ENCODE peak calls at places on chromosomes 3 and 15, in four cellular contexts. Y, A, C and Q are unnamed samples.

GRCh38 chr15:79769081-79769481 is 127.7 kb downstream of the MTHFS start:
- DNase-seq in Y (no peak), A (no peak), C (no peak), Q (no peak)

GRCh38 chr3:117752984-117753717 is 1043.6 kb downstream of the TUSC7 start:
- DNase-seq in Y (no peak), A (no peak), C (no peak), Q (no peak)

GRCh38 chr3:142886938-142887337 is 1.9 kb downstream of the PCOLCE2 start:
- DNase-seq in C (no peak), A (no peak), Y (no peak), Q (no peak)

GRCh38 chr15:53978248-53978906 is at the start of gene UNC13C:
- DNase-seq in C (peak), Y (peak), A (peak), Q (no peak)

GRCh38 chr3:7518471-7518870 is 657.6 kb downstream of the GRM7 start:
- DNase-seq in A (no peak), C (no peak), Y (peak), Q (no peak)

GRCh38 chr3:160130950-160131349 is 94.3 kb upstream of the C3orf80 start:
- DNase-seq in Y (no peak), C (no peak), A (peak), Q (no peak)

GRCh38 chr3:96814581-96815567 is at the start of gene EPHA6:
- DNase-seq in A (no peak), Y (no peak), C (peak), Q (no peak)

GRCh38 chr3:30760737-30761136 is 133.7 kb downstream of the GADL1 start:
- DNase-seq in A (no peak), C (no peak), Y (no peak), Q (no peak)

GRCh38 chr15:94234300-94234699 is 2.9 kb downstream of the MCTP2 start:
- DNase-seq in Y (no peak), A (peak), C (no peak), Q (no peak)

GRCh38 chr3:183697610-183698317 is at the start of gene YEATS2:
- DNase-seq in A (peak), C (peak), Y (peak), Q (peak)

GRCh38 chr3:47410417-47410720 is 29.5 kb downstream of the PTPN23 start:
- DNase-seq in A (no peak), C (no peak), Y (no peak), Q (no peak)

GRCh38 chr3:52195823-52196331 is 2.1 kb upstream of the ALAS1 start:
- DNase-seq in C (no peak), A (peak), Y (no peak), Q (no peak)

GRCh38 chr3:52196977-52197376 is 983 bp upstream of the ALAS1 start:
- DNase-seq in Y (no peak), C (no peak), A (peak), Q (no peak)

GRCh38 chr3:52198643-52199608 is 966 bp downstream of the ALAS1 start:
- DNase-seq in C (no peak), Y (no peak), A (no peak), Q (no peak)

GRCh38 chr3:52197499-52197841 is 490 bp upstream of the ALAS1 start:
- DNase-seq in Y (no peak), C (no peak), A (no peak), Q (no peak)

GRCh38 chr3:52197842-52198625 is at the start of gene ALAS1:
- DNase-seq in C (peak), A (peak), Y (peak), Q (peak)
- TF ChIP-seq CTCF in C (peak), A (peak), Y (peak), Q (no peak)

DNA sequence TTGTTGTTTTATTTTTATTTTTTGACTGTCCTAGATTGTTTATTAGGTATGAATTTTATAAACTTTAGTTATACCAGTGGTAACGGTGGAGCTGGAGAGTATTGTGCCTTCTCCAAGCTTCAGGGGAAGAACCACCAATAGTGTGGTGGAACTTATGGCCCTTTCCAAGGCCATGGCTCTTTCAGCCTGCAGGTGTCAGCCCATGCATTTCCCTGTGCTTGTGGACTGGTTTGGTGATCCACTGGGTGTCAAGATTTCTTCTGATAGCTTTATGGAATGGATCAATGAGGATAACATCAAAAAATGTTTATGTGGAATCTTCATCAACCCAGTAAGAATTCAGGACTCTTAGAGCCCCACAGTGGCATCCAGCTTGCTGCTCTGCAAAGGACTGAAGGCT is 19.2 kb upstream of the SCAMP5 start:
- DNase-seq in A (no peak), Y (no peak), C (no peak), Q (no peak)
- TF ChIP-seq CTCF in A (no peak), Y (no peak), C (no peak), Q (no peak)

GRCh38 chr3:138872632-138873031 is 37.9 kb upstream of the PIK3CB start:
- DNase-seq in C (no peak), A (no peak), Y (no peak), Q (no peak)
- TF ChIP-seq CTCF in C (no peak), A (no peak), Y (no peak), Q (no peak)

DNA sequence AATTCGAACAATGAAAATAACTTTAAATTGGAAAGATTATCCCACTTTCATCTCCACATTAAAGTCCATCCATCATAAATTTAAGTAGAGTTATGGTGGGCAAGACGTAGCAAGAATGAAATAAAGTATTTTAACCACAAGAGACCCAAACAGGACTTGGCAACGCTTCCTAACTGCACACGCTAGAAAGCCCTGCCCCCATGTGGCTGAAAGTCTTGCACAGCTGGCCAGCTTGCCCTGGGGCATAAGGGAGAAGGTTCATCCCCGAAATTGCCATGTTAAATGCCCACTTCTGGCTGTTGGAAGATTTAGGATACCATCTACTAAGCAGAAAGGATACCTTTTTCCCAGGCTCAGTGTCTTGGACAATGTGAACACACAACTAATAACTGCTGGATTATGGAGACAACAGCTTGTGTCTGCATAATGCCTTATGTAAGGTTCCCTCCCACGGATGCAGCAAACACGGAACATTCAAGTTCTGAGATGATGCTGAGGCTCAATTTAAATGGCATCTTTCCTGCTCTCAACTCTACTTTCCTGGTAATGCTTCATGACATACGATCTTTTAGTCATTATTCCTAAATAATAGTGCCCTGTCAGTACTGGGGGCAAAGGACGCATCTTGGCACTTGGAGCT is 116.6 kb upstream of the TJP1 start:
- DNase-seq in A (no peak), C (no peak), Y (no peak), Q (no peak)
- TF ChIP-seq CTCF in A (no peak), C (no peak), Y (no peak), Q (no peak)

GRCh38 chr3:10169000-10169496 is 4.3 kb downstream of the IRAK2 start:
- DNase-seq in C (no peak), A (no peak), Y (no peak), Q (no peak)

GRCh38 chr3:10160925-10161324 is 3.8 kb upstream of the IRAK2 start:
- DNase-seq in A (no peak), C (no peak), Y (no peak), Q (no peak)

GRCh38 chr3:10166213-10166604 is 1.5 kb downstream of the IRAK2 start:
- DNase-seq in Y (no peak), A (no peak), C (no peak), Q (no peak)

GRCh38 chr3:10162147-10162546 is 2.6 kb upstream of the IRAK2 start:
- DNase-seq in C (no peak), A (no peak), Y (no peak), Q (no peak)

DNA sequence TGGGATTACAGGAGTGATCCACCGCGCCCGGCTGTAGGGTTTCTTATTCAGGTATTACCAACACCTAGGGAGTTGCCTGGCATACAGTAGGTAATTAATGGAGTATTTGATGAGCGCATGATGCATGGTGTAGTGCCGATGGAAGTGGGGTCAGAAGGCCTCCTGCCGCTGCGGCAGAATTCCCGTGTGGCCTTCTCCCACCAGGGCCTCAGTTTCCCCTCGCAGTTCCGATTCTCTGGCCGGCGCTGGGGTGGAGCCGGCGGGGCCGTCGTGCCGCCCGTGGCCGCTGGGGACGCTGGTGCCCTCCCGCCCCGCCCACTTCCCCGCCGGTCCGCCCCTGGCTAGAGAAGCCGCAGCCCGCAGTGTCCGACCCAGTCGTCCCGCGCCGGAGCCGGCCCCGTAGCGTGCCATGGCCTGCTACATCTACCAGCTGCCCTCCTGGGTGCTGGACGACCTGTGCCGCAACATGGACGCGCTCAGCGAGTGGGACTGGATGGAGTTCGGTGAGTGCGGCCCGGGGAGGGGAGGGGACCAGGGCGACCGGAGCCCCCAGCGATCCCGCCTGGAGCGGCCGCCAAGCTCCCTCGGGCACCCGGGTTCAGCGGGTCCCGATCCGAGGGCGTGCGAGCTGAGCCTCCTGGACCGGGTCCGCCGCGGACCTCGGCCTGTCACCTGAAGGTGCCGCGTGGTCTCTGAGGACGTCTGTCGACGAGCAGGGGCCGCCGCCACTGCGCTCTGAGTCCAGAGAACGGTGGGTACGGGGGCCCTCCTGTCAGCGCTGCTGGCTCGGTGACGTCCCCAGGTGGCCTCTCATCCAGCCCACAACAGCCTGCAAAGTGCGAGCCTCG is at the start of gene IRAK2:
- DNase-seq in A (peak), C (peak), Y (peak), Q (peak)
- TF ChIP-seq CTCF in A (peak), C (peak), Y (peak), Q (peak)

GRCh38 chr15:85005319-85005718 is 23.7 kb downstream of the PDE8A start:
- DNase-seq in Y (no peak), C (no peak), A (no peak), Q (no peak)
- TF ChIP-seq CTCF in Y (no peak), C (peak), A (no peak), Q (no peak)

GRCh38 chr3:151067158-151067557 is 18.3 kb upstream of the MED12L start:
- DNase-seq in Y (no peak), A (no peak), C (no peak), Q (no peak)
- TF ChIP-seq CTCF in Y (no peak), A (no peak), C (no peak), Q (no peak)

GRCh38 chr3:44914936-44915335 is 40.5 kb downstream of the TGM4 start:
- DNase-seq in A (peak), C (no peak), Y (no peak), Q (no peak)

GRCh38 chr3:44918087-44918486 is 43.7 kb downstream of the TGM4 start:
- DNase-seq in C (no peak), Y (no peak), A (no peak), Q (no peak)

GRCh38 chr3:44918581-44918980 is 44.2 kb downstream of the TGM4 start:
- DNase-seq in Y (no peak), A (no peak), C (no peak), Q (no peak)

GRCh38 chr3:44913868-44914468 is 39.6 kb downstream of the TGM4 start:
- DNase-seq in C (peak), Y (peak), A (peak), Q (peak)

DNA sequence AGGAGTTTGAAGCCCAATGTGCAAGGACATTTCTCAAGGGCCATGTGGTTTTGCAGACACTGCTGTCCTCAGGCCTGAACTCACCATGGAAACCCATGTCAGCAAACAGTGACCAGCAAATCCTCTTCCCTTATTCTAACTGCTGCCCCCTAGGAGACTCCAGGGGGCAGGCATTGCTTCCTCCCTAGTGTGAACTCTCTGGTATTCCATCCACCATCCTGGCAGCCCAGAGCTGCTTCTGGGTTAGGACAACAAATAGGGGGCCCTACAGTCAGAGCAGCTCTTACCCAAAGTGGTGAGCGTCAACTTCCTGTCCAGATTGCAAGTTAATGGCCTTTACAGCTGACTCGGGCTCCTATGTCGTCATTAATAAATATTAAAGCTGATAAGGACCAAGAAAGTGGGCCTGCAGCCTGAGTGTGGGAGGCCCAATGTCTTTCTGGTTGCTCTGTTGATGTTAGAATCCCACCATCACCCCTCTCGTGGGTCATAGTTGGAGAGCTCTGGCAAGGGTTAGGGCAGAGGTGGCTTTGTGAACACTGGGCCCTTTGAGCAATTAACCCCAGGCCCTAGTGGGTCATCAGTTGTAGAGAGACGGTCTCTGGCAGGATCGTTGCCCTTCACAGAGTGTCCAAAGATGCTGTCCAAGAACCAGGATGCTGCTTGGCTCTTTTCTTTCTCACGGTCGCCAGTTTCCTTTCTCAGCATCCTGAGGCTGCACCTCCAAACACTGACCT is 41.5 kb downstream of the TGM4 start:
- DNase-seq in Y (no peak), C (no peak), A (no peak), Q (no peak)
- TF ChIP-seq CTCF in Y (no peak), C (no peak), A (no peak), Q (no peak)

GRCh38 chr3:17156864-17157263 is 272.1 kb downstream of the PLCL2 start:
- DNase-seq in Y (no peak), A (no peak), C (no peak), Q (no peak)
- TF ChIP-seq CTCF in Y (no peak), A (no peak), C (no peak), Q (no peak)

DNA sequence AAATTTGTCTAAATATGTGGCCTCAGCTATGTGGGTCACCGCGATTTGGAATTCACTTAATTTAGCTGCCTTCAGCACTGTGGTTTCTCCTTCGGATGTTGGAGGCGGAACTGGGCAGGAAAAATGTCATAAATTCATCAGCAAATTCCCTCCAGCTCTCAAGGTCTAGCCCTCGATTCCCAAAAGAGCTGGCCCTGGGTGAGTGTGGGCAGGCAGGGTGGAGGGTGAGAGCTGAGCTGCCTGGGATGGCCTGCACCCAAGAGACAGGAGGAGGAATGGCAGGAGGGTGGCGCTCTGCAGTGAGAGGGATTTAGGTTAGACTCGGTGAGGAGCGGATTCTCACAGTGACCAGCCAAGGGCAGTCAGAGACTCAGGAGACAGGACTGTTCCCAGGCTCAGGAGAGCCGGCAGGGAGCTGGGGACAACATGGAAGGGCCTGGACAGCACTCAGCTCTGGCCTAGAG is 57.1 kb downstream of the FEM1B start:
- DNase-seq in C (no peak), Y (peak), A (no peak), Q (no peak)
- TF ChIP-seq CTCF in C (no peak), Y (no peak), A (no peak), Q (no peak)